ENCODE peak calls at places on chromosomes 4 and X, in ten cellular contexts. I is tibial artery, N is adipocyte, D is osteoblast, H is GM23248, M is lower lobe of right lung, L is sigmoid colon, E is body of pancreas, F is A549, C is uterus. O is an unnamed sample.

GRCh38 chrX:9644335-9644734 is 121.3 kb downstream of the GPR143 start:
- DNase-seq in I (no peak), N (no peak), D (no peak), H (no peak), M (no peak), L (peak; percentile 73), E (no peak), F (no peak), C (peak; percentile 38), O (no peak)

GRCh38 chrX:119698835-119699234 is 5.9 kb upstream of the SEPTIN6 start:
- DNase-seq in I (no peak), N (peak; percentile 79), D (peak; percentile 92), H (peak; percentile 73), M (no peak), L (no peak), E (peak; percentile 27), F (peak; percentile 75), C (no peak), O (no peak)

GRCh38 chr4:107283587-107284559 is 247.8 kb upstream of the DKK2 start:
- DNase-seq in I (no peak), N (peak; percentile 93), D (peak; percentile 37), H (peak; percentile 97), M (no peak), L (no peak), E (no peak), F (peak; percentile 2), C (no peak), O (no peak)

GRCh38 chr4:172818901-172819300 is 349.7 kb upstream of the GALNT7 start:
- DNase-seq in I (no peak), N (no peak), D (no peak), H (no peak), M (no peak), L (no peak), E (no peak), F (no peak), C (no peak), O (no peak)

GRCh38 chrX:115630204-115630603 is 69.2 kb downstream of the PLS3 start:
- DNase-seq in I (no peak), N (no peak), D (no peak), H (peak; percentile 55), M (no peak), L (no peak), E (no peak), F (no peak), C (no peak), O (no peak)

GRCh38 chrX:48831909-48832291 is 3.5 kb downstream of the PCSK1N start:
- DNase-seq in I (no peak), N (peak; percentile 7), D (peak; percentile 71), H (no peak), M (no peak), L (no peak), E (no peak), F (no peak), C (no peak), O (no peak)

GRCh38 chr4:8259743-8260430 is 9.7 kb upstream of the HTRA3 start:
- DNase-seq in I (no peak), N (no peak), D (no peak), H (no peak), M (no peak), L (no peak), E (no peak), F (no peak), C (no peak), O (no peak)

GRCh38 chr4:2343476-2343875 is 75.0 kb downstream of the ZFYVE28 start:
- DNase-seq in I (peak; percentile 5), N (no peak), D (no peak), H (no peak), M (peak; percentile 16), L (peak; percentile 30), E (no peak), F (no peak), C (no peak), O (no peak)

GRCh38 chr4:109861941-109862340 is 14.0 kb downstream of the LRIT3 start:
- DNase-seq in I (no peak), N (no peak), D (no peak), H (no peak), M (no peak), L (no peak), E (no peak), F (no peak), C (no peak), O (no peak)

GRCh38 chr4:122968227-122968812 is 45.9 kb upstream of the NUDT6 start:
- DNase-seq in I (no peak), N (peak; percentile 32), D (no peak), H (peak; percentile 2), M (no peak), L (no peak), E (no peak), F (no peak), C (no peak), O (no peak)

GRCh38 chr4:146243883-146244277 is 29.5 kb downstream of the REELD1 start:
- DNase-seq in I (no peak), N (no peak), D (no peak), H (no peak), M (no peak), L (no peak), E (no peak), F (no peak), C (no peak), O (no peak)

GRCh38 chr4:152956650-152957436 is 20.7 kb downstream of the FHDC1 start:
- DNase-seq in I (no peak), N (peak; percentile 80), D (peak; percentile 76), H (no peak), M (no peak), L (no peak), E (no peak), F (peak; percentile 37), C (no peak), O (no peak)

GRCh38 chr4:144787365-144788263 is 141.7 kb downstream of the HHIP start:
- DNase-seq in I (no peak), N (peak; percentile 62), D (peak; percentile 46), H (peak; percentile 51), M (no peak), L (no peak), E (no peak), F (peak; percentile 47), C (no peak), O (no peak)

GRCh38 chr4:45043916-45044315 is 317.6 kb upstream of the GNPDA2 start:
- DNase-seq in I (no peak), N (no peak), D (no peak), H (no peak), M (no peak), L (no peak), E (no peak), F (no peak), C (no peak), O (no peak)
- H3K9me3 ChIP-seq in I (peaks cover 5% of the 10 kb centered on the region), N (peaks cover 9% of the 10 kb centered on the region), D (no peaks in the 10 kb centered on the region), H (no peaks in the 10 kb centered on the region), M (peaks cover 12% of the 10 kb centered on the region), L (no peaks in the 10 kb centered on the region), E (no peaks in the 10 kb centered on the region), F (no peaks in the 10 kb centered on the region), C (no peaks in the 10 kb centered on the region), O (peaks cover 33% of the 10 kb centered on the region)

GRCh38 chr4:159684061-159684460 is 581.2 kb downstream of the RAPGEF2 start:
- DNase-seq in I (no peak), N (no peak), D (no peak), H (no peak), M (no peak), L (no peak), E (no peak), F (no peak), C (no peak), O (no peak)

GRCh38 chr4:159682996-159683395 is 580.1 kb downstream of the RAPGEF2 start:
- DNase-seq in I (no peak), N (no peak), D (no peak), H (no peak), M (no peak), L (no peak), E (no peak), F (no peak), C (no peak), O (no peak)

GRCh38 chr4:159689526-159689925 is 586.6 kb downstream of the RAPGEF2 start:
- DNase-seq in I (no peak), N (no peak), D (no peak), H (no peak), M (no peak), L (no peak), E (no peak), F (no peak), C (no peak), O (no peak)

DNA sequence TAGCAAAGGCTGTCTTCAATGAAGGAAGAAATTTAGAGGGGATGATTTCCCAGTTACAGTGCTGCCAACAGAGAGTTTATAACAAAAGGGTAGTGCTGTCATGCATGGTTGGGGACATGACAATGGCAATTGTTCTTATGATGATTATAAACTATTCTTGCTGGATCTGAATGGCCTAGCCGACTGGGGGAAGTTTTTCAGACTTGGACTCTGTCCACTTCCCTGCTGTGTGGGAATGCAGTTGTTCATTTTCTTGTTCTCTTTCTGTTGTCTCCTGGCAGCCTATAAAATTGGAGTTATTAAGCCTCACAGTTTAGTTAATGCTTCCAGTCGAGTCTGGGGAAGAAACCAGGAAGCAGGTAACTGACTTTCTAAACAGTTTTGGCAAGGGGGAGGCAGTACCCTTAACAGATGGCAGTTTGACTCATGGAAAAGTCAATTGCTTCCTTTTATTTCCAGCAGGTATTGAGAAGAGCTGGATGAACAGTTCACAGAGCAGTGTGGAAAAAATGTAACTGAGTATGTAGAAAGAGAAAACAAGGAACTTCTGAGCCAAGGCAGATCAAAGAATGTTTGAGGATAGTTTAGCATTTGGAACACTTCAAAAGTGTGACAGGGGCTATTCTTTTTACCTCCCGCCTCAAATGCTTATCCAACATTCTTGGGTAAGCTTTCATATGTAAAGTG is 582.7 kb downstream of the RAPGEF2 start:
- DNase-seq in I (no peak), N (no peak), D (no peak), H (no peak), M (no peak), L (no peak), E (peak; percentile 10), F (no peak), C (no peak), O (no peak)
- H3K9me3 ChIP-seq in I (no peaks in the 10 kb centered on the region), N (peaks cover 2% of the 10 kb centered on the region), D (no peaks in the 10 kb centered on the region), H (no peaks in the 10 kb centered on the region), M (peaks cover under 1% of the 10 kb centered on the region), L (no peaks in the 10 kb centered on the region), E (no peaks in the 10 kb centered on the region), F (no peaks in the 10 kb centered on the region), C (no peaks in the 10 kb centered on the region), O (no peaks in the 10 kb centered on the region)

GRCh38 chr4:98386-98785 is 25.9 kb upstream of the ZNF718 start:
- DNase-seq in I (no peak), N (no peak), D (no peak), H (no peak), M (no peak), L (no peak), E (no peak), F (no peak), C (no peak), O (no peak)

DNA sequence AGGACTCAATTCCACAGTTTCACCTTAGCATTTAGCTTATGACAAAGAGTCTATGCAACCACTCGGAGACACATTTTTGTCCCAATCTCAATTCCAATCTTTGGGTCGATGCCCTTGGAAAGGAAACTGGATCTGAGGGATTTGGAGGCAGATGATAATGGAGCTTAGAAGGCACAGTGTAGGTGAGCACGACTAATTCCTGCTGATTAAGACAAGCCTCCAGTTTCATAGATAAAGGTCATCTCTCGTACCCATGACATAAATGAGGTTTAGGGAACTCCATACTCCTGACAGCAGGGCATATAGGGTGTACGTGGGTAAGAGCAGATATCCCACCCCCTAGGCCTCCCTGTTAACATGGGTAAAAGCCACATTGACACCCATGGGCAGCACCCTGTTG is 24.4 kb upstream of the ZNF718 start:
- DNase-seq in I (no peak), N (no peak), D (no peak), H (no peak), M (no peak), L (no peak), E (no peak), F (peak; percentile 7), C (no peak), O (no peak)
- H3K9me3 ChIP-seq in I (peaks cover 92% of the 10 kb centered on the region), N (peaks cover 91% of the 10 kb centered on the region), D (peaks cover 9% of the 10 kb centered on the region), H (peaks cover 7% of the 10 kb centered on the region), M (peaks cover 87% of the 10 kb centered on the region), L (peaks cover 39% of the 10 kb centered on the region), E (peaks cover 3% of the 10 kb centered on the region), F (peaks cover 26% of the 10 kb centered on the region), C (no peaks in the 10 kb centered on the region), O (no peaks in the 10 kb centered on the region)

GRCh38 chr4:138935-139334 is 14.6 kb downstream of the ZNF718 start:
- DNase-seq in I (no peak), N (no peak), D (no peak), H (no peak), M (no peak), L (no peak), E (no peak), F (no peak), C (no peak), O (no peak)
- H3K9me3 ChIP-seq in I (peaks cover 85% of the 10 kb centered on the region), N (peaks cover 97% of the 10 kb centered on the region), D (peaks cover 20% of the 10 kb centered on the region), H (peaks cover under 1% of the 10 kb centered on the region), M (peaks cover 90% of the 10 kb centered on the region), L (peaks cover 47% of the 10 kb centered on the region), E (peaks cover 3% of the 10 kb centered on the region), F (peaks cover 77% of the 10 kb centered on the region), C (no peaks in the 10 kb centered on the region), O (peaks cover 13% of the 10 kb centered on the region)